ENCODE peak calls at places on chromosomes 11 and 22, in five cellular contexts. G is fibroblast of lung, Q is transverse colon, F is colonic mucosa, K is neuronal stem cell. Z is an unnamed sample.

GRCh38 chr11:89441606-89442005 is 49.6 kb downstream of the NOX4 start:
- DNase-seq in G (no peak), Q (no peak), F (no peak), K (no peak), Z (no peak)

GRCh38 chr11:69576069-69576782 is 64.7 kb upstream of the CCND1 start:
- DNase-seq in G (no peak), Q (no peak), F (no peak), K (no peak), Z (no peak)

GRCh38 chr22:17477401-17477833 is 85.9 kb upstream of the SLC25A18 start:
- DNase-seq in G (no peak), Q (no peak), F (no peak), K (no peak), Z (peak; percentile 4)

GRCh38 chr22:19889951-19890350 is 35.3 kb upstream of the GNB1L start:
- DNase-seq in G (no peak), Q (no peak), F (no peak), K (no peak), Z (no peak)

GRCh38 chr22:31278643-31279326 is 13.5 kb downstream of the PIK3IP1 start:
- DNase-seq in G (no peak), Q (no peak), F (no peak), K (no peak), Z (no peak)

GRCh38 chr22:26553056-26553752 is 36.7 kb downstream of the TPST2 start:
- DNase-seq in G (peak; percentile 95), Q (no peak), F (no peak), K (no peak), Z (peak; percentile 56)

GRCh38 chr11:3796796-3797328 is 492 bp downstream of the NUP98 start:
- DNase-seq in G (no peak), Q (no peak), F (no peak), K (no peak), Z (no peak)

GRCh38 chr11:92415246-92415645 is 190.6 kb downstream of the FAT3 start:
- DNase-seq in G (peak; percentile 17), Q (no peak), F (no peak), K (no peak), Z (peak; percentile 47)

DNA sequence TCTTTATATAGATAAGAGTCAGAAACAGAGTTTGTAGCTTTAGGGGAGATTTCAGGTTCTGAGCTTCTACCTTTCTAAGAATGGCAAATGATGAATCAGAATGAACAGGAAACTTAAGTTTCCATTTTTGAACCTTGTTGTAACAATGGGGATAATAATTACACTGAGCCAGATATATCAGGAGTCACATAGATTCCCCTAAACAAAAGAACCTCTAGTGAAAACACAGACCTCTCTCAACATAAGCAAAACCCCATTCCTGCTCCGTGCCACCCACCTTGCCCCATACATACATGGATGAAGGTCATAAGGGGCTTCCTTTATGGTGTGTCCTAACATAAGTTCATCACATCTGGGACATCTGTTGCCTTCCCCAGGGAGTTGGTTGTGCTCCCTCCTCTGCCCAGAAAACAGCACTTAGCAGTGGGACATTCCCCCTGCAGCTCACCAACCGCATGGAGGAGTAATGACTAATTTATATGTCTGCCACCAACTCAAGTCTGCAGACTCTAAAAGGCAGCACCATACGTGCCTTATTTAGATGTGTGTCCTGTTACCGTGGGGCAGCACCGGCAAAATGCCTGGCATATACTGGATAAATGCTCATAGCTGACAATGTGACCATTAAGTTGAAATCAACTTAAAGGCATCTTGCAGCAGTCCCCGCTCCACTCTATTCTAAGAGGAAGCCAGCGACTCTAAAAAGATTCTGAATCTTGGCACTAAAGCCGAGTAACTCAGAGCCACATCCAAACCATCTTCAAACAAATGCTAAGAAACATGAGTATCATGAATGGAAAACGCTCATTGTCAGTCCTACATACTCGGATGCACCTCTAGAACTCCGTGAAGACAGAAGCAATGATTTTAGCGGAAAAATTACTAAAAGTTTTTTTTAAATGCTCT is 7.9 kb downstream of the JAML start:
- DNase-seq in G (no peak), Q (no peak), F (no peak), K (no peak), Z (no peak)
- H3K4me3 ChIP-seq in G (no peak overlapping the region), Q (no peak overlapping the region), F (no peak overlapping the region), K (no peak overlapping the region), Z (no peak overlapping the region)

GRCh38 chr22:23698094-23698493 is 7.3 kb downstream of the RGL4 start:
- DNase-seq in G (no peak), Q (no peak), F (no peak), K (no peak), Z (no peak)

GRCh38 chr22:23697031-23697970 is 6.5 kb downstream of the RGL4 start:
- DNase-seq in G (no peak), Q (no peak), F (no peak), K (no peak), Z (no peak)

GRCh38 chr22:23704062-23704461 is 13.2 kb downstream of the RGL4 start:
- DNase-seq in G (no peak), Q (no peak), F (no peak), K (no peak), Z (no peak)

GRCh38 chr22:23698673-23699235 is 7.9 kb downstream of the RGL4 start:
- DNase-seq in G (no peak), Q (no peak), F (no peak), K (no peak), Z (no peak)

GRCh38 chr22:23700706-23701105 is 9.9 kb downstream of the RGL4 start:
- DNase-seq in G (peak; percentile 34), Q (no peak), F (no peak), K (no peak), Z (no peak)
- H3K36me3 ChIP-seq in G (no peaks in the 10 kb centered on the region), Q (peaks cover 37% of the 10 kb centered on the region), F (no peaks in the 10 kb centered on the region), K (peaks cover 80% of the 10 kb centered on the region), Z (peaks cover 17% of the 10 kb centered on the region)

DNA sequence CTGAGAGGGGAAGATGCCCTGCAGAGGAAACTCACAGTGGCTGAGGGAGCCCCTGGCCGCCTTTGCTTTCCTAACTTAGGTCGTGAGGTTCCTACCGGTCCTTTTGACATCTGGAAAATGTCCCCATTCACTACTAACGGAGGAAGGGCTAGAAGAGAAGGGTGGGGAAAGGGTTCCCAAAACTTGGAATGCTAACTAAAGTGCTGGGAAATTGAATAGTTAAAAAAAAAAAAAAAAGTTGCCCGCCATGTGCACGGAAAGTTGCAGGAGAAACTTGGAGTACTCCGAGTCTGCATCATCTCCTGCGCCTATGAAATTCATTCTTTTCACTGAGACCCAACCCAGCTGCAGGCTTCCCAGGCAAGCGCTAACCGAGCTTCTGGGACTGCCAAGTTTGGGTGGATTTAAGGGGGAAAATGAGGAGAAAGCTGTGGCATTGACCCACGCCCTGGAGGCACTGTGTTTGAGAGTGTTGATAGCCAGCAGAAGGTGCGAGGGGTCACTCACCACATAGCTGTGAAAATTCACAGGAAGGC is 854 bp downstream of the TIMP3 start:
- DNase-seq in G (peak; percentile 48), Q (no peak), F (no peak), K (no peak), Z (no peak)
- H3K4me3 ChIP-seq in G (peak overlapping the region; percentile 66), Q (peak overlapping the region; percentile 62), F (peak overlapping the region; percentile 43), K (peak overlapping the region; percentile 31), Z (peak overlapping the region; percentile 67)

GRCh38 chr11:71498091-71498490 is 29.0 kb upstream of the KRTAP5-7 start:
- DNase-seq in G (no peak), Q (no peak), F (no peak), K (no peak), Z (no peak)
- H3K36me3 ChIP-seq in G (peaks cover 15% of the 10 kb centered on the region), Q (peaks cover 79% of the 10 kb centered on the region), F (peaks cover 21% of the 10 kb centered on the region), K (peaks cover 61% of the 10 kb centered on the region), Z (peaks cover 13% of the 10 kb centered on the region)

GRCh38 chr11:121358775-121359174 is 66.2 kb downstream of the SC5D start:
- DNase-seq in G (no peak), Q (no peak), F (no peak), K (no peak), Z (no peak)
- H3K4me3 ChIP-seq in G (no peak overlapping the region), Q (no peak overlapping the region), F (no peak overlapping the region), K (no peak overlapping the region), Z (no peak overlapping the region)

DNA sequence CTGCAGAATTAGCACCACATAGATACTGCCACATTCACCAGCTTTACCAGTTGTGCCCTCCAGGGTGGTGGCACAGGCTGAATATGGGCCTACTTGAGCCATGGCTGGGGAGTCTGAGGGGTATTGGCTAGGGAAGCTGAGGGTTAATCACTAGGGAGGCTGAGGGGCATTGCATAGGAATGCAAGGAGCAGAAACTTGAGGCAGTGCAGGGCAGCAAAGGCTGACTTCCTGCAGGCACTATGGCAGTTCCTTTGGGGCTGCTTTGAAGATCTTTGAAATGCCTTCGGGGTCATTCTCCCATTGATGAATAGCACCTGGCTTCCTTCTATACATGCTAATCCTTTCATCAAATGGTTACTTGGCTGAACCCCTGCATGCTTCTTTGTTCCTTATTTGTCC is 171.5 kb downstream of the RCN1 start:
- DNase-seq in G (no peak), Q (no peak), F (no peak), K (no peak), Z (no peak)
- H3K36me3 ChIP-seq in G (no peaks in the 10 kb centered on the region), Q (no peaks in the 10 kb centered on the region), F (no peaks in the 10 kb centered on the region), K (no peaks in the 10 kb centered on the region), Z (no peaks in the 10 kb centered on the region)

DNA sequence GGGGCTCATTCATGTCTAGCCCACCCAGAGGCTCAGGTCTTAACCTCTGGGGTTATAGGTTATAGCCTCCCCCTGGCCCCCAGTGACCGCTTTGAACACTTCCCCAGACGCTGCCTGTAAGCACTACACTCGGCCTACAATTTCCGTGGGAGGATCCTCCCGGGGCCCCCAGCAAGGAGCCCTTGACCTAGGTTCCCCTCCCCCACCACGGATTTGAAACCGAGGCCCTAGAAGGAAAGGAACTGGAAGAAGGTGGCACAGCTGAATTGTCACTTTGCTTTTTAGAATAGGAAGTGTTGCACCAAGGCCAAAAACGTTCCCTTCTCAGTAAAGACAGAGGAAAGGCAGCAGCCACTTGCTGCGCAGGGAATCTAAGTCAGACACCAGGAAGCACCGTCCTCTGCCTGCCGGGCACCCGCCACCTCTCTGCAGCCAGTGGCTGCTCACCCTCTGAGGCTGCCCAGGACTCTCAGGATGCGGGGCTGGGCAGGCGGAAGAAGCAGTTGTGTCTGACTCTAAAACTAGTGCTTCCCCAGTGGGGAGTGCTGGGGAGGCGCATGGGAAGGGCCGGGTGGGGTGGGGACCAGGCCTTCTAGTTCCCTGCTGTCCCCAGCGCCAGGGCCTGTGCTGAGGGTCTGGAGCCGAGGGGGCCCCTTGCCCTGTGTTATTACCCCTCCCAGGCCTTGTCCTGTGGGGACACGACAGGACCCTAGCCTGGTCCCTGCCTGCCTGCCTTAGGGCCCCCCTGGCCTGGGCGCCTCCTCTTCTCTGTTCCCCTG is 7.9 kb upstream of the FLRT1 start:
- DNase-seq in G (no peak), Q (no peak), F (no peak), K (no peak), Z (no peak)
- H3K4me3 ChIP-seq in G (no peak overlapping the region), Q (no peak overlapping the region), F (no peak overlapping the region), K (peak overlapping the region; percentile 36), Z (no peak overlapping the region)

GRCh38 chr22:41661713-41662112 is 27.0 kb downstream of the SNU13 start:
- DNase-seq in G (no peak), Q (no peak), F (no peak), K (no peak), Z (no peak)
- H3K36me3 ChIP-seq in G (peaks cover 26% of the 10 kb centered on the region), Q (peaks cover 74% of the 10 kb centered on the region), F (peaks cover 41% of the 10 kb centered on the region), K (peaks cover 89% of the 10 kb centered on the region), Z (peaks cover 86% of the 10 kb centered on the region)

DNA sequence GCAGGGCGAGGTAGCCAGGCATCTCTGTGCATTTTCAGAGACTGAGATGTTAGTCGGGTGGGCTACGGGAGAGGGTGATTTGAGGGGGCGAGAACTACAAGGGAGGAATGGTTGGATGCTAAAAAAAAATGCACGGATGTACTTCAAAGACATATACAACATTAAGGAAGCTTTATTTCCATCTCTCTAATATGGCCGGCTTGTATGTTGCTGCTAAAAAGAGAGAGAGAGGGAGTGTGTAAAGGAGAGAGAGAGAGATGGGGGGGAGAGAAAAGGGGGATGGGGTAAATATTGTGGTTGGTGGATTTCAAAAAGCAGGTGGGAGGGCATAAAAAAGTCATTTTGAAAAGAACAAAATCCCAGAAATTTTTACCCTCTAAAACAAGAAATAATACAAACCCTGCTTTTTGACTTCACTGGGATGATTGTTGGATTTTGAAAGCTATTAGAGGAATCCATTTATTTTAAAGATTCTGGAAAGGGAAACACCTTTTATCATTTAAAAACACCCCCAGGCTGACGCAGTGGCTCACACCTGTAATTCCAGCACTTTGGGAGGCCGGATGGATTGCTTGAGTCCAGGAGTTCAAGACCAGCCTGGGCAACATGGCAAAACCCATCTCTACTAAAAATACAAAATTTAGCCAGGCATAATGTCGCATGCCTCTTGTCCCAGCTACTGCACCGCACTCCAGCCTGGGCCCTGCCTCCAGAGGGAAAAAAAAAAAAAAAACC is at the start of gene SCN2B:
- DNase-seq in G (peak; percentile 15), Q (no peak), F (no peak), K (no peak), Z (no peak)
- H3K4me3 ChIP-seq in G (no peak within 1 kb of the TSS), Q (peak within 1 kb of the TSS; percentile 42), F (peak within 1 kb of the TSS; percentile 7), K (no peak within 1 kb of the TSS), Z (no peak within 1 kb of the TSS)